ENCODE peak calls at places on chromosomes 13 and 19, in four cellular contexts. O is suprapubic skin, S is cardiac muscle cell, W is fibroblast of pulmonary artery. D is an unnamed sample.

GRCh38 chr19:33545209-33545981 is 23.8 kb upstream of the PEPD start:
- DNase-seq in S (no peak), O (no peak), W (no peak), D (no peak)

GRCh38 chr13:109383683-109384082 is 402.7 kb downstream of the IRS2 start:
- DNase-seq in S (peak; percentile 54), O (no peak), W (peak; percentile 61), D (peak; percentile 82)

GRCh38 chr13:29993716-29994488 is 143.5 kb upstream of the UBL3 start:
- DNase-seq in S (peak; percentile 22), W (peak; percentile 10), O (no peak), D (peak; percentile 93)

GRCh38 chr13:45949161-45949560 is 97.6 kb upstream of the SIAH3 start:
- DNase-seq in W (no peak), S (no peak), O (no peak), D (no peak)

GRCh38 chr13:79481685-79482052 is 714 bp downstream of the NDFIP2 start:
- DNase-seq in O (no peak), S (no peak), W (no peak), D (no peak)

GRCh38 chr19:31289381-31289880 is 59.8 kb downstream of the TSHZ3 start:
- DNase-seq in W (no peak), O (no peak), S (no peak), D (no peak)

GRCh38 chr13:82947121-82948077 is 934.9 kb downstream of the SLITRK1 start:
- DNase-seq in S (no peak), W (peak; percentile 3), O (no peak), D (no peak)

GRCh38 chr19:45767410-45767880 is 1.6 kb downstream of the SIX5 start:
- DNase-seq in W (peak; percentile 88), S (peak; percentile 93), O (peak; percentile 93), D (peak; percentile 90)

GRCh38 chr19:44653977-44654784 is 10.5 kb downstream of the PVR start:
- DNase-seq in W (peak; percentile 58), O (no peak), S (peak; percentile 68), D (peak; percentile 14)

GRCh38 chr19:51338563-51339312 is 3.2 kb downstream of the VSIG10L start:
- DNase-seq in O (peak; percentile 91), S (peak; percentile 81), W (peak; percentile 74), D (peak; percentile 63)

GRCh38 chr13:42807236-42807635 is 25.9 kb downstream of the FAM216B start:
- DNase-seq in O (no peak), W (no peak), S (no peak), D (no peak)

GRCh38 chr19:6278740-6279619 is 795 bp downstream of the MLLT1 start:
- DNase-seq in O (no peak), S (no peak), W (no peak), D (no peak)

GRCh38 chr13:114070098-114070799 is 62.2 kb downstream of the RASA3 start:
- DNase-seq in S (no peak), O (peak; percentile 69), W (no peak), D (no peak)

GRCh38 chr13:77124423-77124822 is 97.5 kb upstream of the FBXL3 start:
- DNase-seq in W (no peak), O (no peak), S (peak; percentile 10), D (no peak)

GRCh38 chr19:35404879-35405622 is 34.2 kb downstream of the GPR42 start:
- DNase-seq in O (no peak), W (peak; percentile 90), S (peak; percentile 96), D (peak; percentile 76)

GRCh38 chr13:21402586-21403307 is 56.4 kb downstream of the ZDHHC20 start:
- DNase-seq in S (peak; percentile 20), O (no peak), W (peak; percentile 30), D (peak; percentile 58)

GRCh38 chr19:16417660-16418596 is 53.8 kb downstream of the EPS15L1 start:
- DNase-seq in O (peak; percentile 87), S (peak; percentile 60), W (peak; percentile 62), D (peak; percentile 23)

GRCh38 chr13:105035092-105035491 is 1500.4 kb downstream of the EFNB2 start:
- DNase-seq in W (no peak), O (no peak), S (no peak), D (peak; percentile 50)

GRCh38 chr13:100650321-100650720 is 24.3 kb downstream of the TMTC4 start:
- DNase-seq in S (no peak), W (no peak), O (no peak), D (no peak)

GRCh38 chr19:470701-471100 is 9.9 kb upstream of the SHC2 start:
- DNase-seq in S (no peak), O (no peak), W (no peak), D (no peak)

GRCh38 chr19:14127929-14128509 is 8.4 kb downstream of the ASF1B start:
- DNase-seq in W (peak; percentile 61), S (peak; percentile 64), O (no peak), D (peak; percentile 28)

GRCh38 chr13:52061587-52061986 is 37.1 kb downstream of the UTP14C start:
- DNase-seq in S (peak; percentile 7), W (no peak), O (no peak), D (no peak)

GRCh38 chr13:85828094-85828684 is 29.0 kb upstream of the SLITRK6 start:
- DNase-seq in S (peak; percentile 39), O (no peak), W (peak; percentile 44), D (peak; percentile 40)
- TF ChIP-seq CTCF in S (peak; percentile 66), O (no peak), W (peak; percentile 68), D (peak; percentile 51)

GRCh38 chr13:112999414-113000177 is 30.6 kb downstream of the MCF2L start:
- DNase-seq in W (no peak), S (no peak), O (no peak), D (no peak)

GRCh38 chr13:113000575-113000974 is 31.6 kb downstream of the MCF2L start:
- DNase-seq in S (no peak), W (no peak), O (no peak), D (no peak)

GRCh38 chr13:113002206-113002821 is 33.3 kb downstream of the MCF2L start:
- DNase-seq in S (no peak), W (no peak), O (no peak), D (no peak)

GRCh38 chr13:113002891-113003290 is 33.9 kb downstream of the MCF2L start:
- DNase-seq in O (no peak), S (no peak), W (no peak), D (no peak)

GRCh38 chr13:113001251-113002140 is 32.5 kb downstream of the MCF2L start:
- DNase-seq in S (peak; percentile 20), W (peak; percentile 8), O (no peak), D (peak; percentile 17)
- H3K4me3 ChIP-seq in S (no peak overlapping the region), W (no peak overlapping the region), O (peak overlapping the region; percentile 45), D (no peak overlapping the region)

GRCh38 chr19:20247016-20247683 is 80.1 kb downstream of the ZNF486 start:
- DNase-seq in W (peak; percentile 18), O (no peak), S (peak; percentile 38), D (no peak)
- TF ChIP-seq CTCF in W (peak; percentile 29), O (no peak), S (peak; percentile 40), D (no peak)

GRCh38 chr19:55114566-55115145 is 2.8 kb downstream of the PPP1R12C start:
- DNase-seq in W (no peak), S (no peak), O (no peak), D (no peak)

GRCh38 chr19:55111238-55111831 is 6.1 kb downstream of the PPP1R12C start:
- DNase-seq in S (no peak), W (no peak), O (no peak), D (no peak)

GRCh38 chr19:55112246-55112780 is 5.1 kb downstream of the PPP1R12C start:
- DNase-seq in O (no peak), S (no peak), W (no peak), D (no peak)

GRCh38 chr19:55113570-55114039 is 3.8 kb downstream of the PPP1R12C start:
- DNase-seq in S (peak; percentile 95), W (peak; percentile 94), O (peak; percentile 90), D (peak; percentile 96)

GRCh38 chr19:55112781-55113569 is 4.5 kb downstream of the PPP1R12C start:
- DNase-seq in W (no peak), O (no peak), S (no peak), D (no peak)
- H3K4me3 ChIP-seq in W (no peak overlapping the region), O (peak overlapping the region; percentile 12), S (no peak overlapping the region), D (no peak overlapping the region)

GRCh38 chr19:19033426-19034203 is at the start of the genes ARMC6 and SUGP2:
- DNase-seq in W (peak; percentile 88), O (peak; percentile 90), S (peak; percentile 91), D (peak; percentile 80)
- TF ChIP-seq CTCF in W (no peak), O (no peak), S (no peak), D (no peak)

GRCh38 chr19:39100500-39101166 is 16.5 kb downstream of the ACP7 start:
- DNase-seq in O (no peak), S (no peak), W (no peak), D (no peak)

GRCh38 chr19:39098365-39099269 is 14.4 kb downstream of the ACP7 start:
- DNase-seq in S (no peak), O (no peak), W (no peak), D (no peak)

GRCh38 chr19:39097721-39098120 is 13.6 kb downstream of the ACP7 start:
- DNase-seq in O (no peak), W (no peak), S (no peak), D (no peak)

GRCh38 chr19:39099341-39099740 is 15.2 kb downstream of the ACP7 start:
- DNase-seq in O (no peak), W (no peak), S (no peak), D (no peak)

GRCh38 chr19:39097299-39097698 is 13.1 kb downstream of the ACP7 start:
- DNase-seq in S (no peak), O (no peak), W (no peak), D (no peak)
- H3K4me3 ChIP-seq in S (no peak overlapping the region), O (no peak overlapping the region), W (no peak overlapping the region), D (no peak overlapping the region)

GRCh38 chr13:108060111-108060510 is 155.2 kb downstream of the LIG4 start:
- DNase-seq in S (no peak), W (no peak), O (no peak), D (no peak)
- TF ChIP-seq CTCF in S (no peak), W (no peak), O (no peak), D (no peak)